ENCODE peak calls at places on chromosomes 6 and 20, in four cellular contexts. Z is right cardiac atrium; D is naive thymus-derived CD4-positive, alpha-beta T cell; J is pancreas. R is an unnamed sample.

GRCh38 chr6:133551436-133551835 is 310.3 kb downstream of the EYA4 start:
- DNase-seq in J (no peak), Z (no peak), D (no peak), R (no peak)

GRCh38 chr6:146814148-146814750 is 215.5 kb downstream of the ADGB start:
- DNase-seq in D (no peak), J (no peak), Z (no peak), R (no peak)

GRCh38 chr6:90086517-90086916 is 192.2 kb downstream of the GJA10 start:
- DNase-seq in Z (no peak), J (no peak), D (no peak), R (no peak)

GRCh38 chr20:59359908-59360307 is 59.5 kb downstream of the EDN3 start:
- DNase-seq in D (no peak), Z (no peak), J (no peak), R (no peak)

GRCh38 chr6:144849920-144850319 is 564.8 kb downstream of the UTRN start:
- DNase-seq in Z (no peak), J (no peak), D (no peak), R (no peak)

GRCh38 chr6:141878686-141879085 is 254.0 kb upstream of the GJE1 start:
- DNase-seq in D (no peak), Z (no peak), J (no peak), R (no peak)

GRCh38 chr20:17957505-17958325 is 10.9 kb downstream of the SNX5 start:
- DNase-seq in Z (no peak), J (no peak), D (no peak), R (no peak)

GRCh38 chr6:143333081-143333480 is 117.4 kb downstream of the ADAT2 start:
- DNase-seq in Z (no peak), J (no peak), D (no peak), R (no peak)

GRCh38 chr6:90584636-90585255 is 2.1 kb downstream of the MAP3K7 start:
- DNase-seq in D (no peak), J (no peak), Z (no peak), R (no peak)

GRCh38 chr6:169186496-169187169 is 67.0 kb downstream of the THBS2 start:
- DNase-seq in Z (no peak), J (no peak), D (no peak), R (no peak)

GRCh38 chr6:124955108-124955851 is 7.0 kb upstream of the RNF217 start:
- DNase-seq in J (no peak), Z (no peak), D (no peak), R (no peak)

GRCh38 chr20:59010995-59011873 is 4.2 kb upstream of the CTSZ start:
- DNase-seq in Z (peak; percentile 79), D (no peak), J (peak; percentile 14), R (no peak)

GRCh38 chr6:14652536-14652935 is 535.0 kb downstream of the CD83 start:
- DNase-seq in D (no peak), Z (no peak), J (no peak), R (no peak)

GRCh38 chr20:38159949-38160756 is 4.9 kb downstream of the TGM2 start:
- DNase-seq in Z (no peak), D (no peak), J (no peak), R (no peak)

GRCh38 chr6:114998492-114998891 is 655.7 kb upstream of the HS3ST5 start:
- DNase-seq in D (no peak), J (no peak), Z (no peak), R (no peak)

GRCh38 chr6:83702749-83703148 is 6.2 kb downstream of the SNAP91 start:
- DNase-seq in D (no peak), Z (no peak), J (no peak), R (no peak)

GRCh38 chr6:71321344-71321743 is 32.7 kb downstream of the OGFRL1 start:
- DNase-seq in Z (no peak), J (no peak), D (no peak), R (no peak)

DNA sequence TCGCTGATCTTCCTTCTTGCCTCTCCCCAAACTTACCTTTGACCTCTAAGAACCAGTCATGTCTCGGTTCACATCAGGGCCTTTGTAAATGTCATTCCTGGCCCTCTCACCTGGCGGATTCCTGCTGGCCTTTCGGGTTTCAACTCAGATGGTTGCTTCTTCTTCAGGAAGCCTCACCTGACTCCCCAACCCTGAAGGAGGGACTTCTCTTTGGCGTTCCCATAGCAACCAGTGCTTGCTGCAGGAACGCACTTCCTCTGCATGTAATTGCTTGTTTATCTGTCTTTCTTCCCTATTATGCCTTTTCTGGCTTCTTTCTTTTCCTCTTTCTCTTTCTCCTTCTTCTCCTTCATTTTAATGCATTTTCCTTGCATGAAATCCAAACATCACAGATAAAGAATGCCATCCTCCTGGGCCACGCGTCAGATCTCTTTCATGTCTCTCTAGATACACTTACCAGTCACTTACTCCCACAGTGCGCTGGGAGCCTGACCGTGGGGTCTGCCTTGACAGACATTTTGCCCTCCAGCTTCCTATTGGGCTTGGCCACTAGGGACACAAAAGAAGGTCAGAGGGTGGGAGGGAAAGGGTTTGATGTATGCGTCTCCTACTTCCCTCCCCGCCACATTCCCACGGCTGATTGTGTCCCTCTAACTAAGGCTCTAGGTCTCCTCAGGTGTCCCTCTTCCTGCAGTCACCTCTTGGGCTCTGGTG is 295.7 kb upstream of the TSHZ2 start:
- DNase-seq in J (no peak), D (peak; percentile 41), Z (no peak), R (no peak)
- H3K27ac ChIP-seq in J (no peak overlapping the region), D (no peak overlapping the region), Z (no peak overlapping the region), R (no peak overlapping the region)

DNA sequence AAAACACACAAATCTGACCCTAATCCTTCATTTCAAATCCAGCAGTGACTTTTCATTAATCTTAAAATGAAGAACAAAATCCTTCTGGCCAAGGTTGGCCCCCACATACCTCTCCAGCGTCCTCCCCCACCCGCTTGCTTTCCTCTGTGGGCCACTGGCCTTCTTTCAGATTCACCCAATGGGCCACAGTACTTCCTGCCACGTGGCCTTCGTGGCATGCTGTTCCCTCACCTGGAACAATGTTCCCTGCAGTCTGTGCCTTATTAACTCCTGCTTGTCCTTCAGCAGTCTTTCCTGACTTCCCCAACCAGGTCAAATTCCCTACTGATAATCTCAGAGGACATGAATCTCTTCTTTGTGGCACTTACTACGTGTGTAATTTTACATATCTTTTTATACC is 5.3 kb upstream of the GTF2H4 start:
- DNase-seq in D (no peak), J (peak; percentile 1), Z (no peak), R (no peak)
- H3K27ac ChIP-seq in D (no peak overlapping the region), J (no peak overlapping the region), Z (no peak overlapping the region), R (no peak overlapping the region)

DNA sequence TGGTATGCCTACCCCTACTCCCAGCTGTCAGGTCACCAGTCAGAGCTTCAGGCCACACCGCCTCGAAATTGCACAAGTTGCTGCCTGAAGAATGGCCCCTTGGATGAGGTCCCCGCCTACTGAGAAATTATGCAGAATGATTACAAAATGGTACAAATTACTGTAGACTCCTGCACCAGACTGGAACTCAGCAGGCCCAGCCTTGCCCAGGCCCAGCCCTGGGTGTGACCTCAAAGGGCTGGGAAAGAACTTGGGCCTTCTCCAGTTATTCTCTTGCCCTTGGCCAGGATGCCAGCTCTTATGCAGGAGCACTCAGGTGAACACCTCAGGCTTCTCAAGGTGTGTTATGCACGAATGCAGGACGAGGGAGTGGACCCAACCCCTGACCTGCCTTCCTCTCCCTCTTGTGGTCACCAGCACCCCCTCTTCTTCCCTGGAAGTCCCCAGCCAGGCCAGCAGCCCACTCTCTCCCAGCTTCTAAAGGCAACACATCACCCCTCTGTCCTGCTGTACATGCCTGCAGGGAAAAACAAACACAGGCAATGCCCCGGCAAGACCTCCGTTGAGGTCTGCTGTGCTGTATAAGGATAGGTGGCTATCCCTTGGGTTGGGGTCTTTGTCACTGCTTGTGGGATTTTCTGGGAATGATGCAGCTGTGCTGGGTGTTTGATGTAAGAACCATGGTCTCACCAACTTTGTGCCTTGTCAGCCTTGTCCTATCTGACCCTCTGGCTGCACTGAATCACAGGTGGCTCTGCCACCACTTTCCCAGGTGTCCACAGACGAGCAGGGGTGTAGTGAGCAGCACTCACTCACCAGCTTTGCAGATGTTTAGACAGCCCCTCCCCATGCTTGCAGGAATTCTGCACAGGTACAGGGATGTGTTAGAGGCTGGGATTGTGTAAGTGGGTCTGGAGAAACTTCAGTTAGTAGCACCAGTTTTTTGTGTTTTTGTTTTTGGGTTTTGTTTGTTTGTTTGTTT is 88.5 kb upstream of the NAA20 start:
- DNase-seq in J (peak; percentile 61), Z (no peak), D (no peak), R (no peak)
- H3K27ac ChIP-seq in J (peak overlapping the region; percentile 35), Z (no peak overlapping the region), D (no peak overlapping the region), R (no peak overlapping the region)

GRCh38 chr6:8245736-8246135 is 143.4 kb upstream of the EEF1E1 start:
- DNase-seq in J (no peak), Z (no peak), D (no peak), R (no peak)
- H3K27ac ChIP-seq in J (no peak overlapping the region), Z (no peak overlapping the region), D (no peak overlapping the region), R (no peak overlapping the region)

GRCh38 chr20:53654932-53655674 is 61.5 kb upstream of the ZNF217 start:
- DNase-seq in Z (no peak), D (no peak), J (no peak), R (no peak)
- H3K27ac ChIP-seq in Z (no peak overlapping the region), D (peak overlapping the region; percentile 56), J (peak overlapping the region; percentile 29), R (no peak overlapping the region)

GRCh38 chr20:49595811-49596545 is 28.0 kb upstream of the PTGIS start:
- DNase-seq in D (no peak), J (no peak), Z (peak; percentile 75), R (no peak)

GRCh38 chr20:49593441-49594142 is 25.7 kb upstream of the PTGIS start:
- DNase-seq in Z (no peak), J (no peak), D (no peak), R (no peak)

GRCh38 chr20:49595346-49595745 is 27.4 kb upstream of the PTGIS start:
- DNase-seq in Z (no peak), J (no peak), D (no peak), R (no peak)

GRCh38 chr20:49594929-49595311 is 27.0 kb upstream of the PTGIS start:
- DNase-seq in D (no peak), Z (no peak), J (no peak), R (no peak)

GRCh38 chr20:49594143-49594928 is 26.4 kb upstream of the PTGIS start:
- DNase-seq in D (no peak), Z (peak; percentile 91), J (no peak), R (no peak)
- H3K27ac ChIP-seq in D (no peak overlapping the region), Z (peak overlapping the region; percentile 39), J (no peak overlapping the region), R (no peak overlapping the region)

GRCh38 chr20:24753136-24753535 is 195.9 kb upstream of the CST7 start:
- DNase-seq in Z (no peak), J (no peak), D (no peak), R (no peak)

GRCh38 chr20:24754691-24755090 is 194.4 kb upstream of the CST7 start:
- DNase-seq in D (no peak), Z (no peak), J (no peak), R (no peak)

GRCh38 chr20:24752612-24753011 is 196.5 kb upstream of the CST7 start:
- DNase-seq in J (no peak), D (no peak), Z (no peak), R (no peak)

GRCh38 chr20:24756292-24757025 is 192.6 kb upstream of the CST7 start:
- DNase-seq in D (no peak), J (no peak), Z (no peak), R (no peak)

DNA sequence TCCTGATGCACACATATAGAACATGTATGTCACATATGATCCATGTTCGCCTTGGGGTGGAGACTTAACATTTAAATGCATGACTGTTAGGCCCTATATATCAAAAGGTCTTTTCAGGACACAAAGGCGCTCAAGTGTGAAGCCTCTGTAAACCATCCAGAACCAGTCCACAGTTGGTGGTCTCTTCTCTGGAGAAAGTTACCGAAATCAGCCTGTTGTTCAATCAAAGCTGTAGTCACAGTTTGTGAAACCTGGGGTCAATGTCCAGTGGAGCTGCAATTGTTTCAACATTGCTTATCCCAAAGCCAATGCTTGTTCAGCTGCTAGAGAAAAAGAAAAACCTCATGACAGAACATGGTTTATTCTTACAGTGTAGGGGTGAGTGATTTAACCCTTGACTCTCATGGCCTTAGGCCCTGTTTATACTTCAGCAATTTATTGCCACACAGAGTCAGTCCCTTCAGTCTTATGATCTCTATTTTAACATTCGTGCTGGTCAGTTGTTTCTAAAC is 193.6 kb upstream of the CST7 start:
- DNase-seq in J (no peak), Z (no peak), D (no peak), R (no peak)
- H3K27ac ChIP-seq in J (no peak overlapping the region), Z (no peak overlapping the region), D (no peak overlapping the region), R (no peak overlapping the region)

R was measured in substantia nigra.